ENCODE peak calls at places on chromosomes 7 and 10, in seven cellular contexts. T, X, W, F, N, D and V are unnamed samples.

GRCh38 chr7:149728491-149729375 is 44.7 kb downstream of the ZNF467 start:
- DNase-seq in N (no peak), X (no peak), D (no peak), W (no peak), F (peak; percentile 23), T (no peak), V (no peak)

GRCh38 chr10:51405580-51406367 is 293.6 kb downstream of the CSTF2T start:
- DNase-seq in X (peak; percentile 50), D (no peak), N (no peak), F (peak; percentile 38), T (no peak), W (no peak), V (no peak)

GRCh38 chr7:4164556-4164955 is 517.5 kb upstream of the FOXK1 start:
- DNase-seq in N (no peak), X (peak; percentile 66), T (no peak), D (no peak), W (no peak), F (peak; percentile 49), V (no peak)

GRCh38 chr10:92263396-92263795 is 27.5 kb downstream of the CPEB3 start:
- DNase-seq in X (no peak), F (no peak), W (no peak), N (no peak), T (no peak), D (no peak), V (no peak)

GRCh38 chr7:142898377-142899235 is 13.1 kb upstream of the TRPV6 start:
- DNase-seq in T (peak; percentile 24), W (no peak), D (no peak), F (no peak), X (peak; percentile 39), N (peak; percentile 87), V (no peak)

GRCh38 chr7:964401-965231 is 10.1 kb upstream of the ADAP1 start:
- DNase-seq in T (no peak), X (peak; percentile 78), D (peak; percentile 20), F (peak; percentile 66), N (no peak), W (peak; percentile 52), V (peak; percentile 17)

GRCh38 chr10:114095676-114096331 is 52.1 kb downstream of the ADRB1 start:
- DNase-seq in D (no peak), F (no peak), T (no peak), X (no peak), N (no peak), W (no peak), V (no peak)

GRCh38 chr10:124449170-124450009 is 445 bp downstream of the NKX1-2 start:
- DNase-seq in T (no peak), F (peak; percentile 58), X (peak; percentile 78), N (no peak), W (no peak), D (peak; percentile 54), V (no peak)

GRCh38 chr10:24665001-24665400 is 58.7 kb downstream of the ARHGAP21 start:
- DNase-seq in N (no peak), T (no peak), F (no peak), X (no peak), D (no peak), W (no peak), V (peak; percentile 82)

GRCh38 chr10:72688208-72688651 is 3.7 kb upstream of the MCU start:
- DNase-seq in F (no peak), T (no peak), X (no peak), N (no peak), D (no peak), W (no peak), V (no peak)

GRCh38 chr10:7819126-7819470 is 793 bp downstream of the TAF3 start:
- DNase-seq in F (no peak), X (peak; percentile 76), D (peak; percentile 13), T (peak; percentile 66), N (no peak), W (no peak), V (no peak)

GRCh38 chr10:97124211-97124610 is 61.5 kb downstream of the SLIT1 start:
- DNase-seq in X (no peak), N (no peak), W (no peak), T (no peak), F (no peak), D (no peak), V (no peak)

GRCh38 chr7:69706070-69706469 is 107.8 kb downstream of the AUTS2 start:
- DNase-seq in F (no peak), N (no peak), T (no peak), W (no peak), D (no peak), X (no peak), V (no peak)

GRCh38 chr7:138297526-138297925 is 162.5 kb upstream of the TRIM24 start:
- DNase-seq in W (no peak), N (no peak), F (no peak), T (no peak), X (no peak), D (no peak), V (no peak)

GRCh38 chr7:116672596-116673503 is 854 bp downstream of the MET start:
- DNase-seq in F (peak; percentile 37), N (peak; percentile 59), T (no peak), X (peak; percentile 67), D (peak; percentile 23), W (no peak), V (no peak)